ENCODE peak calls at places on chromosomes 4 and X, in nine cellular contexts. Z is endothelial cell of umbilical vein, A is vagina, Q is gastrocnemius medialis, D is GM12878, E is ovary, C is esophagus squamous epithelium, W is uterus, I is H54. T is an unnamed sample.
A peak's percentile ranks its signal among the peaks of the same experiment; 100 is the strongest.

GRCh38 chr4:69894706-69895105 is 34.8 kb upstream of the SULT1E1 start:
- DNase-seq in Z (no peak), A (no peak), Q (no peak), D (no peak), E (no peak), C (no peak), W (no peak), I (no peak), T (no peak)

GRCh38 chr4:108049406-108049805 is 59.7 kb downstream of the HADH start:
- DNase-seq in Z (no peak), A (no peak), Q (no peak), D (no peak), E (no peak), C (no peak), W (no peak), I (no peak), T (no peak)

GRCh38 chr4:16783119-16783518 is 115.3 kb downstream of the LDB2 start:
- DNase-seq in Z (peak; percentile 62), A (no peak), Q (no peak), D (no peak), E (no peak), C (no peak), W (no peak), I (no peak), T (no peak)

GRCh38 chr4:123653211-123653610 is 256.6 kb downstream of the SPRY1 start:
- DNase-seq in Z (peak; percentile 33), A (no peak), Q (no peak), D (no peak), E (no peak), C (no peak), W (no peak), I (no peak), T (no peak)

GRCh38 chrX:39653656-39654055 is 444.1 kb downstream of the BCOR start:
- DNase-seq in Z (no peak), A (no peak), Q (no peak), D (no peak), E (no peak), C (no peak), W (no peak), I (no peak), T (no peak)

GRCh38 chr4:137923494-137923893 is 318.7 kb downstream of the SLC7A11 start:
- DNase-seq in Z (no peak), A (no peak), Q (no peak), D (no peak), E (no peak), C (no peak), W (no peak), I (no peak), T (no peak)

GRCh38 chrX:119071381-119071780 is 1.4 kb upstream of the CT47C1 start:
- DNase-seq in Z (no peak), A (no peak), Q (no peak), D (no peak), E (no peak), C (no peak), W (no peak), I (no peak), T (no peak)

GRCh38 chrX:81202989-81203388 is 1.1 kb downstream of the SH3BGRL start:
- DNase-seq in Z (no peak), A (no peak), Q (no peak), D (no peak), E (no peak), C (no peak), W (no peak), I (no peak), T (peak; percentile 80)

GRCh38 chr4:164383187-164384181 is 370.4 kb upstream of the SMIM31 start:
- DNase-seq in Z (no peak), A (no peak), Q (no peak), D (no peak), E (no peak), C (no peak), W (peak; percentile 19), I (peak; percentile 40), T (peak; percentile 6)

GRCh38 chr4:175790067-175790466 is 22.0 kb downstream of the GPM6A start:
- DNase-seq in Z (no peak), A (no peak), Q (no peak), D (no peak), E (no peak), C (no peak), W (no peak), I (no peak), T (no peak)

GRCh38 chrX:111329370-111329769 is 59.1 kb upstream of the CAPN6 start:
- DNase-seq in Z (no peak), A (no peak), Q (no peak), D (no peak), E (no peak), C (no peak), W (no peak), I (no peak), T (no peak)

GRCh38 chrX:54721424-54721823 is 76.6 kb downstream of the ITIH6 start:
- DNase-seq in Z (no peak), A (no peak), Q (no peak), D (no peak), E (no peak), C (no peak), W (no peak), I (peak; percentile 8), T (no peak)

GRCh38 chr4:143554728-143555597 is 41.5 kb downstream of the SMARCA5 start:
- DNase-seq in Z (no peak), A (no peak), Q (no peak), D (peak; percentile 51), E (no peak), C (no peak), W (no peak), I (no peak), T (no peak)

GRCh38 chrX:105543271-105543670 is 279.1 kb upstream of the NRK start:
- DNase-seq in Z (no peak), A (no peak), Q (no peak), D (no peak), E (no peak), C (no peak), W (no peak), I (no peak), T (no peak)

GRCh38 chr4:154529737-154530136 is 20.5 kb downstream of the PLRG1 start:
- DNase-seq in Z (no peak), A (no peak), Q (no peak), D (no peak), E (no peak), C (no peak), W (no peak), I (no peak), T (no peak)

GRCh38 chr4:38745881-38746280 is 36.9 kb downstream of the TLR10 start:
- DNase-seq in Z (no peak), A (no peak), Q (no peak), D (no peak), E (no peak), C (no peak), W (no peak), I (no peak), T (no peak)

GRCh38 chr4:153112071-153112460 is 92.2 kb upstream of the TRIM2 start:
- DNase-seq in Z (no peak), A (peak; percentile 86), Q (no peak), D (no peak), E (no peak), C (no peak), W (no peak), I (no peak), T (no peak)

GRCh38 chr4:8191136-8191747 is 7.8 kb upstream of the SH3TC1 start:
- DNase-seq in Z (peak; percentile 99), A (no peak), Q (peak; percentile 82), D (peak; percentile 44), E (peak; percentile 55), C (peak; percentile 34), W (peak; percentile 65), I (peak; percentile 76), T (no peak)
- TF ChIP-seq POLR2A in Z (peak; percentile 74), A (no peak), Q (peak; percentile 67), D (no peak), E (no peak), C (no peak), W (no peak), I (peak; percentile 14), T (no peak)

DNA sequence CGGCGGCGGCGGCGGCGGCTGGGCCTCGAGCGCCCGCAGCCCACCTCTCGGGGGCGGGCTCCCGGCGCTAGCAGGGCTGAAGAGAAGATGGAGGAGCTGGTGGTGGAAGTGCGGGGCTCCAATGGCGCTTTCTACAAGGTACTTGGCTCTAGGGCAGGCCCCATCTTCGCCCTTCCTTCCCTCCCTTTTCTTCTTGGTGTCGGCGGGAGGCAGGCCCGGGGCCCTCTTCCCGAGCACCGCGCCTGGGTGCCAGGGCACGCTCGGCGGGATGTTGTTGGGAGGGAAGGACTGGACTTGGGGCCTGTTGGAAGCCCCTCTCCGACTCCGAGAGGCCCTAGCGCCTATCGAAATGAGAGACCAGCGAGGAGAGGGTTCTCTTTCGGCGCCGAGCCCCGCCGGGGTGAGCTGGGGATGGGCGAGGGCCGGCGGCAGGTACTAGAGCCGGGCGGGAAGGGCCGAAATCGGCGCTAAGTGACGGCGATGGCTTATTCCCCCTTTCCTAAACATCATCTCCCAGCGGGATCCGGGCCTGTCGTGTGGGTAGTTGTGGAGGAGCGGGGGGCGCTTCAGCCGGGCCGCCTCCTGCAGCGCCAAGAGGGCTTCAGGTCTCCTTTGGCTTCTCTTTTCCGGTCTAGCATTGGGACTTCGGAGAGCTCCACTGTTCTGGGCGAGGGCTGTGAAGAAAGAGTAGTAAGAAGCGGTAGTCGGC is 528 bp downstream of the FMR1 start:
- DNase-seq in Z (peak; percentile 51), A (no peak), Q (no peak), D (no peak), E (peak; percentile 25), C (no peak), W (peak; percentile 19), I (peak; percentile 35), T (peak; percentile 52)
- TF ChIP-seq POLR2A in Z (no peak), A (no peak), Q (no peak), D (no peak), E (no peak), C (no peak), W (no peak), I (no peak), T (no peak)

GRCh38 chr4:77821775-77822174 is 2.6 kb upstream of the CNOT6L start:
- DNase-seq in Z (peak; percentile 47), A (no peak), Q (no peak), D (no peak), E (no peak), C (no peak), W (no peak), I (no peak), T (no peak)
- TF ChIP-seq POLR2A in Z (no peak), A (no peak), Q (no peak), D (no peak), E (no peak), C (no peak), W (no peak), I (no peak), T (no peak)

DNA sequence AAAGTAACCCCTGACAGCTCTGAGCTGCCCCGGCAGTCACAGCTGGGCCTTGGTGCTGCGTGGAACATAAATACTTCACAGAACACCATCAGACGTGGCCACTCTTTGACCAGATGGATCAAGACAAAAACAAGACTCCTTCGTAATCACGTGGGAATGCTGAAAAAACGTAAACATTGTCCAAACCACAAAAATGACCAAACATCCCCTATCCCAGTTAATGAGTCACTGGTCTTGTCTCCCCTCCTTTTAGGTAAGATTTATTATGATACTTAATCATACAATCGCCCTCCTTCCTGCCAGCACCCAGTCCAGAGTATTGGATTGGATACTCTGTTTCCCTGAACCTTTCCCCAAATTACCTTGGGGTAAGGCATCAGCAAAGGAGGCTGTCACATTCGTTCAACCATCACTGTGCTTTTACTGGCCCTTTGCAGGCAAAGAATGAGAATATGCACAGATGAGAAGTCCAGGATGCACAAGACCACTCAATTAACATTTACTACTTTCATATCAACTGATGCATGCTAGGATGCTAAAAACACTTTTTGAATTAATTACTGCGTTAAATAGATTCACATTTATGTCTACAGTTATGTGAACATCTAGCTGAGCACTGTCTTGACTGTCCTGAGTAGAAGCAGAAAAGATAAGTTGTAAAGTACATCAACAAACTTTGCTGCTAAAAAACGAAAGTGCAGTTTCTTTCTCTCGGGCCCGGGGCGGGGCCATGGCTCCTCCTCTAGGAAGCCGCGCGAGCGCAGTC is 502 bp upstream of the TCEANC start:
- DNase-seq in Z (peak; percentile 76), A (no peak), Q (no peak), D (no peak), E (no peak), C (no peak), W (peak; percentile 39), I (no peak), T (peak; percentile 55)
- TF ChIP-seq POLR2A in Z (peak; percentile 29), A (no peak), Q (no peak), D (no peak), E (no peak), C (no peak), W (no peak), I (no peak), T (no peak)